ENCODE peak calls at places on chromosomes 13 and 19, in seven cellular contexts. K, T, D, A, J, W and Z are unnamed samples. For H3K9me3, the result is how much of the 10 kb centered on the place peaks cover.

GRCh38 chr13:97879646-97880297 is 73.7 kb upstream of the IPO5 start:
- DNase-seq in K (no peak), T (no peak), D (no peak), A (no peak), J (no peak), W (no peak), Z (no peak)

GRCh38 chr13:50722437-50723125 is 120.9 kb downstream of the DLEU7 start:
- DNase-seq in K (no peak), T (no peak), D (no peak), A (no peak), J (no peak), W (no peak), Z (no peak)

GRCh38 chr19:36169084-36169760 is 17.0 kb upstream of the COX7A1 start:
- DNase-seq in K (no peak), T (no peak), D (no peak), A (no peak), J (no peak), W (no peak), Z (no peak)

GRCh38 chr13:50149932-50150331 is 134.7 kb downstream of the KCNRG start:
- DNase-seq in K (no peak), T (peak), D (peak), A (no peak), J (no peak), W (no peak), Z (no peak)

GRCh38 chr13:92513672-92514071 is 712.9 kb upstream of the GPC6 start:
- DNase-seq in K (no peak), T (no peak), D (no peak), A (no peak), J (no peak), W (no peak), Z (no peak)

GRCh38 chr13:111210488-111210887 is 95.4 kb downstream of the ARHGEF7 start:
- DNase-seq in K (no peak), T (no peak), D (peak), A (peak), J (no peak), W (no peak), Z (peak)

GRCh38 chr19:18477974-18478373 is 40.0 kb upstream of the ISYNA1 start:
- DNase-seq in K (no peak), T (no peak), D (no peak), A (no peak), J (no peak), W (no peak), Z (no peak)

GRCh38 chr13:46119883-46120614 is 15.2 kb upstream of the CPB2 start:
- DNase-seq in K (no peak), T (peak), D (no peak), A (no peak), J (no peak), W (no peak), Z (peak)

GRCh38 chr19:5666921-5667610 is 13.2 kb downstream of the MICOS13 start:
- DNase-seq in K (no peak), T (no peak), D (no peak), A (no peak), J (no peak), W (no peak), Z (peak)

GRCh38 chr13:31927219-31927653 is 104.3 kb upstream of the FRY start:
- DNase-seq in K (no peak), T (peak), D (no peak), A (no peak), J (no peak), W (no peak), Z (no peak)

GRCh38 chr19:6393982-6394412 is 1.0 kb upstream of the GTF2F1 start:
- DNase-seq in K (no peak), T (no peak), D (no peak), A (no peak), J (no peak), W (no peak), Z (no peak)

GRCh38 chr13:27177852-27178251 is 6.2 kb upstream of the USP12 start:
- DNase-seq in K (no peak), T (no peak), D (no peak), A (no peak), J (no peak), W (no peak), Z (no peak)

GRCh38 chr13:51223284-51224270 is 1.4 kb downstream of the FAM124A start:
- DNase-seq in K (no peak), T (no peak), D (no peak), A (no peak), J (no peak), W (no peak), Z (no peak)

GRCh38 chr19:39166571-39167391 is 30.0 kb upstream of the NCCRP1 start:
- DNase-seq in K (no peak), T (peak), D (peak), A (no peak), J (peak), W (no peak), Z (peak)

GRCh38 chr19:36215276-36216171 is 618 bp downstream of the ZNF146 start:
- DNase-seq in K (no peak), T (no peak), D (no peak), A (no peak), J (no peak), W (no peak), Z (no peak)

GRCh38 chr19:16609511-16609910 is 18.5 kb downstream of the MED26 start:
- DNase-seq in K (no peak), T (no peak), D (no peak), A (no peak), J (no peak), W (no peak), Z (no peak)

GRCh38 chr13:34129422-34129821 is 311.5 kb downstream of the RFC3 start:
- DNase-seq in K (no peak), T (no peak), D (no peak), A (no peak), J (no peak), W (no peak), Z (no peak)

DNA sequence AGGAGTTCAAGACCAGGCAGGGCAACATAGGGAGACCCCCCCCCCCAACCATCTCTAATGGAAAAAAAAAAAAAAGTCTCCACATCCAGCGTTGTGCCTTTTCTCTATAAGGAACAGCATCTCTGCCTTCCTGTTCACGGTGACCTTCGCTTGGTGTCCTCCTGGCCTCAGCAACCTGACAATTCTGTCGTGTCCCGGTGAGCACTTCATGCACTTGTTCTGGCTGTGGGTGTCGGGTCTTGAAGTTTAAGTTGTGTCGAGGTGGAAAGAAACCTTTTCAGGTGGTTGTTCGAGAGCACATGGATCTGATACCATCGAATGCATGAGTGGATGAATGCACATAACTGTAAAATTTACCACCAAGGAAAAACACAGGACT is 594 bp downstream of the ZNF559 start:
- DNase-seq in K (no peak), T (no peak), D (no peak), A (no peak), J (no peak), W (no peak), Z (no peak)
- H3K9me3 ChIP-seq in K (under half), T (under half), D (under half), A (under half), J (half or more), W (under half), Z (half or more)

GRCh38 chr19:12353375-12353774 is 12.1 kb downstream of the ZNF442 start:
- DNase-seq in K (no peak), T (no peak), D (no peak), A (no peak), J (no peak), W (no peak), Z (no peak)
- H3K9me3 ChIP-seq in K (under half), T (under half), D (half or more), A (under half), J (half or more), W (half or more), Z (under half)

GRCh38 chr19:53388168-53388567 is 6.8 kb upstream of the ZNF765 start:
- DNase-seq in K (no peak), T (no peak), D (no peak), A (no peak), J (no peak), W (no peak), Z (no peak)

GRCh38 chr19:53389591-53390377 is 5.2 kb upstream of the ZNF765 start:
- DNase-seq in K (no peak), T (no peak), D (no peak), A (no peak), J (peak), W (no peak), Z (no peak)

GRCh38 chr19:53394522-53394973 is 401 bp upstream of the ZNF765 start:
- DNase-seq in K (no peak), T (peak), D (peak), A (peak), J (peak), W (no peak), Z (peak)

DNA sequence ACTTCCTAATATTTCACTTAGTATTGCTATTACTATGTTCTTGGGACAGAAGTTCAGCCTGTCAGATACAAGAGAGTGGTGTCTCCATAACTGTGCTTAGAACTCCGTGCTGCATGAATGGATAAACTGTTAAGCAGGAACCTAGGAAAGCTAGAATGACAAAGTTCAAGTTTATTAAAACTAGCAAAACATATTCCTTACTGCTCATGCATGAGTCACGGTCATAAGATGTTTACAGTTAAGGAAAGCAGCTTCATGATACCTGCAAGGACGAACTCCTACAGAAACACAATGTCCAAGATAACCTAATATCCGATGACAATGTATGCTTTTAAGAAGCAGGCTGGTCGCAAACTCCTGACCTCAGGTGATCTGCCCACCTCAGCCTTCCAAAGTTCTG is 6.0 kb upstream of the ZNF765 start:
- DNase-seq in K (no peak), T (no peak), D (no peak), A (no peak), J (no peak), W (no peak), Z (no peak)
- H3K9me3 ChIP-seq in K (under half), T (under half), D (under half), A (under half), J (under half), W (half or more), Z (half or more)

GRCh38 chr19:49632576-49632975 is 7.4 kb downstream of the RRAS start:
- DNase-seq in K (no peak), T (no peak), D (no peak), A (no peak), J (no peak), W (no peak), Z (no peak)
- H3K9me3 ChIP-seq in K (under half), T (under half), D (under half), A (under half), J (under half), W (under half), Z (under half)

DNA sequence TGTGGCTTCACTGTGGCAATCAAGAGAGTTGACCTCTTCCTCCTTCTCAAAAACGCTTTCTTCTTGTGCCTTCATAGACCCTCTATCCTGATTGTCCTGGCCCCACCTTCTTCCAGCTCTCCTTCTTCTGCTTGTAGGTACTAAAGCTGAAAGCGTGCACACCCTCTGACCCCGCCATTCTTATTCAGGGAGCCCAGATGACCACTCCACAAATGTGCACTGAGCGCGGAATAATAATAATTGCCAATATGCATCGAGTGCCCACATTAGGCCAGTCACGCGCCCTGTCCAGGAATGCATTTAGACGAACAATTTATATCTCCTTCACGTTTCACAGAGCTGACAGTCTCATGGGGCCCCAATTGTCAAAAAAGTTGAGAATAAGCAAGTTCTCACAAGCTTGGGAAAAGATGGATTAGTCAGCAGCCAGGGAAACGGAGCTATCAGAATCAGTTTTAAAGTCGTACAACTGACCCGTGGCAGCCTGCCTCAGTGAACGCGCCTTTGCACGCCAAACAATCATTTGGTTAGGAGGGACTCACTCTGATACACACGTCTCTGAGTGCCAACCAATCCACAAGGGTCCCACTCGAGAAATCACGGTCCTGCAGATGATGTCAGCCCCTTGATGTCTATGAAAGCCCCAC is 36.7 kb upstream of the PEG3 start:
- DNase-seq in K (no peak), T (no peak), D (no peak), A (no peak), J (no peak), W (no peak), Z (no peak)
- H3K9me3 ChIP-seq in K (under half), T (under half), D (under half), A (under half), J (under half), W (half or more), Z (half or more)

GRCh38 chr19:14599548-14600147 is 16.8 kb downstream of the CLEC17A start:
- DNase-seq in K (no peak), T (no peak), D (no peak), A (no peak), J (no peak), W (no peak), Z (no peak)
- H3K9me3 ChIP-seq in K (under half), T (under half), D (under half), A (under half), J (under half), W (under half), Z (under half)

DNA sequence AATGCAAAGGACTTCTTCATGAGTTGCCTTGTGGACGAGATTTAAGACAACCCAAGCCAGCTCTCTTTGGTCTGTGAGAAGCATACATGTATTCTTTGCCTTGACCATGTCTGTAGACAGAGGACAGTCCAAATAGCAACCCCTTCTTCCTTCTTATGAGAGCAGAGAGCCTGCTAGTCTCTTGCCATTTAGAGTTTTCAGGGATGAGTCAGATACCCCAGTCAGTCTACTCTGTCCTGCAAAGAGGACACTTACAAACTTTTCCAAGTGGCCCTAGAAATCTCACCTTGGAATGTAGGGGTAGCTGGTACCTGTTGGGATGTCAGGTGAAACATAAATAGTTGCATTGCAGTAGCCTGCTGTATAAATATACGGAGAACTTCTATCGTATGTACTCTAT is 36.7 kb downstream of the DNAJC3 start:
- DNase-seq in K (no peak), T (no peak), D (no peak), A (no peak), J (no peak), W (no peak), Z (no peak)
- H3K9me3 ChIP-seq in K (under half), T (under half), D (under half), A (under half), J (under half), W (under half), Z (under half)

GRCh38 chr19:34962281-34962944 is 1.6 kb downstream of the ZNF792 start:
- DNase-seq in K (no peak), T (no peak), D (no peak), A (no peak), J (no peak), W (no peak), Z (no peak)

GRCh38 chr19:34961775-34962174 is 2.3 kb downstream of the ZNF792 start:
- DNase-seq in K (no peak), T (no peak), D (no peak), A (no peak), J (no peak), W (no peak), Z (no peak)

GRCh38 chr19:34960103-34960805 is 3.8 kb downstream of the ZNF792 start:
- DNase-seq in K (no peak), T (no peak), D (no peak), A (no peak), J (no peak), W (no peak), Z (no peak)

GRCh38 chr19:34962945-34963530 is 991 bp downstream of the ZNF792 start:
- DNase-seq in K (no peak), T (no peak), D (no peak), A (no peak), J (no peak), W (no peak), Z (no peak)

DNA sequence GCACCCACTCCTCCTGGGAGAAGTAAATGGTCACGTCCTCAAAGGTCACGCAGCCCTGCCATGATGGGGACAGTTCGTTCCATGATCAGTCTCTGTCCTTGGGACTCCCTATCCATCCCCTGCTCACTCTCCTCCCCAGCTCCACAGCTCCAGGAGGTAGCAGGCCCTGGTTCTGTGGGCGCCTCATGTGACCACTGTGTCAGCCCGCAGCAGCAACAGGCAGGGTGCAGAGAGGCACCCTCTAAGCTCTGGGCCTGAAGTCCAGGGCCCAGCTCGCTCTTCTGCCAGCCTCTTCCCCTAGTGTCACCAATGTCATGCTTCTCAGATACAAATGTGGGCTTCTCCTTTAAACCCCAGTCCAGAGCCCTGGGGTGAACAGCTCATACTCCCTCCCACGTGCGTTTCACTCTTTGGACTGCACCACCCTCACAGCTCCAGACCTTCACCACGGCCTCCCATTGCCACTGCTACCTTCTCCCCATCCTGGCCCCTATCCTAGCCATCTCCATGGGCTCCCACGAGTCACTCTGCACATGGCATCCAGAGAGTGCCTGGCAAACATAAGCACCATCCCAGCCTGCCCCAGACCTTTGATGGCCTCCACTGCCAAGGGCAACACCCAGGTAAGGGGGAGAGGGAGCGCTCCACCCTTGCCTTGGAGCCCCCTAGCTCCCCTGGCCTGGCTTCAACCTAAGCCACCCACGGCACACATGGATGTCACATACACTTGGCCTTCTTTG is 2.9 kb downstream of the ZNF792 start:
- DNase-seq in K (no peak), T (no peak), D (no peak), A (no peak), J (no peak), W (no peak), Z (no peak)
- H3K9me3 ChIP-seq in K (half or more), T (under half), D (half or more), A (under half), J (under half), W (half or more), Z (under half)